ENCODE peak calls at places on chromosomes 7 and 10, in five cellular contexts. V is GM13976, P is HepG2, O is GM12864, G is WERI-Rb-1. Q is an unnamed sample.

GRCh38 chr7:32347244-32347828 is 142.8 kb downstream of the LSM5 start:
- DNase-seq in V (peak; percentile 35), P (peak; percentile 5), O (no peak), G (peak; percentile 40), Q (peak; percentile 25)

GRCh38 chr7:20532841-20533240 is 82.6 kb upstream of the ABCB5 start:
- DNase-seq in V (no peak), P (no peak), O (no peak), G (no peak), Q (no peak)

GRCh38 chr10:132588301-132589013 is 50.9 kb downstream of the INPP5A start:
- DNase-seq in V (peak; percentile 69), P (no peak), O (no peak), G (no peak), Q (no peak)

GRCh38 chr10:51574248-51575067 is 124.9 kb downstream of the CSTF2T start:
- DNase-seq in V (no peak), P (no peak), O (no peak), G (no peak), Q (no peak)

GRCh38 chr10:113232928-113233511 is 283.0 kb downstream of the TCF7L2 start:
- DNase-seq in V (no peak), P (no peak), O (no peak), G (no peak), Q (no peak)

GRCh38 chr10:112898540-112899395 is 51.3 kb upstream of the TCF7L2 start:
- DNase-seq in V (no peak), P (peak; percentile 90), O (no peak), G (peak; percentile 39), Q (no peak)

GRCh38 chr10:73601486-73601921 is 10.4 kb upstream of the USP54 start:
- DNase-seq in V (no peak), P (no peak), O (no peak), G (no peak), Q (no peak)

GRCh38 chr7:100612730-100613446 is 548 bp downstream of the MOSPD3 start:
- DNase-seq in V (no peak), P (peak; percentile 32), O (no peak), G (peak; percentile 34), Q (no peak)

GRCh38 chr7:42876182-42877068 is 35.4 kb downstream of the C7orf25 start:
- DNase-seq in V (peak; percentile 72), P (peak; percentile 42), O (no peak), G (peak; percentile 50), Q (peak; percentile 60)

GRCh38 chr10:132679640-132680039 is 106.3 kb downstream of the NKX6-2 start:
- DNase-seq in V (no peak), P (no peak), O (no peak), G (no peak), Q (no peak)

GRCh38 chr10:5600908-5601307 is 65.5 kb downstream of the ASB13 start:
- DNase-seq in V (no peak), P (no peak), O (no peak), G (peak; percentile 14), Q (no peak)

GRCh38 chr7:44062180-44062902 is 3.0 kb downstream of the PGAM2 start:
- DNase-seq in V (no peak), P (no peak), O (no peak), G (no peak), Q (no peak)

GRCh38 chr10:98646998-98647917 is 200.5 kb upstream of the HPS1 start:
- DNase-seq in V (no peak), P (no peak), O (no peak), G (no peak), Q (no peak)

GRCh38 chr10:3445688-3446087 is 273.1 kb upstream of the PITRM1 start:
- DNase-seq in V (no peak), P (no peak), O (no peak), G (no peak), Q (no peak)

GRCh38 chr7:2517004-2517403 is 2.6 kb upstream of the LFNG start:
- DNase-seq in V (no peak), P (no peak), O (no peak), G (no peak), Q (no peak)

GRCh38 chr7:47715631-47716068 is 133.7 kb upstream of the TNS3 start:
- DNase-seq in V (no peak), P (peak; percentile 80), O (no peak), G (no peak), Q (no peak)

GRCh38 chr7:13282377-13282980 is 595.0 kb downstream of the ARL4A start:
- DNase-seq in V (no peak), P (no peak), O (no peak), G (no peak), Q (no peak)

GRCh38 chr10:61994404-61995031 is 93.0 kb downstream of the ARID5B start:
- DNase-seq in V (no peak), P (no peak), O (no peak), G (no peak), Q (no peak)

GRCh38 chr10:74901240-74901827 is 74.9 kb downstream of the KAT6B start:
- DNase-seq in V (peak; percentile 17), P (no peak), O (no peak), G (no peak), Q (no peak)

GRCh38 chr10:113087082-113088029 is 137.3 kb downstream of the TCF7L2 start:
- DNase-seq in V (no peak), P (peak; percentile 96), O (no peak), G (no peak), Q (no peak)

GRCh38 chr10:17835688-17836087 is 26.5 kb downstream of the MRC1 start:
- DNase-seq in V (no peak), P (no peak), O (no peak), G (no peak), Q (no peak)

GRCh38 chr10:13961096-13961495 is 369.6 kb downstream of the FRMD4A start:
- DNase-seq in V (no peak), P (no peak), O (no peak), G (no peak), Q (no peak)

GRCh38 chr10:103125323-103126267 is 67.5 kb downstream of the NT5C2 start:
- DNase-seq in V (peak; percentile 50), P (no peak), O (peak; percentile 71), G (peak; percentile 33), Q (peak; percentile 45)

GRCh38 chr10:11163990-11164805 is 146.5 kb downstream of the CELF2 start:
- DNase-seq in V (no peak), P (no peak), O (no peak), G (no peak), Q (no peak)

GRCh38 chr7:27262121-27262520 is 19.5 kb downstream of the EVX1 start:
- DNase-seq in V (no peak), P (no peak), O (no peak), G (no peak), Q (no peak)

GRCh38 chr7:107037866-107038598 is 6.5 kb upstream of the PRKAR2B start:
- DNase-seq in V (no peak), P (no peak), O (no peak), G (no peak), Q (no peak)

GRCh38 chr7:6160191-6160623 is 112.2 kb downstream of the CYTH3 start:
- DNase-seq in V (no peak), P (no peak), O (no peak), G (peak; percentile 88), Q (no peak)

GRCh38 chr7:25084826-25085225 is 40.2 kb downstream of the CYCS start:
- DNase-seq in V (no peak), P (no peak), O (no peak), G (no peak), Q (no peak)

GRCh38 chr7:138833596-138833995 is 35.6 kb upstream of the ATP6V0A4 start:
- DNase-seq in V (no peak), P (no peak), O (no peak), G (no peak), Q (no peak)

GRCh38 chr7:6614941-6615737 is at the start of gene ZNF853:
- DNase-seq in V (no peak), P (no peak), O (no peak), G (peak; percentile 48), Q (no peak)

DNA sequence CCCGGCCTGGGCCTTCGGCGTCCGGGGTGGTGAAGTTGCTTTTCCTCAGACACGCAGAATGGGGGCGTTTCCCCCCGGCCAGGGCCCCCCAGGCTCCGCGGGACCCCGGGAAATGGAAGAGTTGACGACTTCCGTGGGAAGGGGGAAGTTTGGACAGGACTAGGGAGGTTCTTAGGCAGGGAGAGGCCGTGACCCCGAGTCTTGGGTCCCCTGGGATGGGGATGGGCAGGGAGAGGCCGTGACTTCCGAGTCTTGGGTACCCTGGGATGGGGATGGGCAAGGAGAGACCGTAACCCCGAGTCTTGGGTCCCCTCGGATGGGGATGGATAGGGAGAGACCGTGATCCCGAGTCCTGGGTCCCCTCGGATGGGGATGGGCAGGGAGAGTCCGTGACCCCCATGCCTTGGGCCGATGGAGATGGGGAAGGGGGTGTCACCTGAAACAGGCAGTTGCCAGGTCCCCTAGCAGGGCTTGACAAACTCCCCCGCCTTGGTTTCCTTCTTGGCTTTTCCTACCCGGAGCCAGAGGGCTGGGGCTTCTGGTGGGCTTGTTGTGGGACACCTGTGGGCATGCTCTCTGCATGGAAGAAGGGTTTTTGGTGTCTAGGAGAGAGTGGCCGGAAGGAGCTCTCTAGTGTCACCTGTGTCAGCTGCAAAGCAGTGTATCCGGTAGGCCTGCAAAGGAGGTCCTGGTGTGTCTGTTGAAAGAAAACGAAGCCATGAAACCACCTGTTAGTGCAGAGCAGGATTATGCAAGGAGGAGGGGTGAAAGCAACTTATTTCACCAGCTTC is 1.1 kb downstream of the TRRAP start:
- DNase-seq in V (peak; percentile 73), P (peak; percentile 72), O (peak; percentile 74), G (peak; percentile 60), Q (peak; percentile 78)
- TF ChIP-seq CTCF in V (peak; percentile 50), P (peak; percentile 48), O (peak; percentile 69), G (peak; percentile 40), Q (peak; percentile 46)

DNA sequence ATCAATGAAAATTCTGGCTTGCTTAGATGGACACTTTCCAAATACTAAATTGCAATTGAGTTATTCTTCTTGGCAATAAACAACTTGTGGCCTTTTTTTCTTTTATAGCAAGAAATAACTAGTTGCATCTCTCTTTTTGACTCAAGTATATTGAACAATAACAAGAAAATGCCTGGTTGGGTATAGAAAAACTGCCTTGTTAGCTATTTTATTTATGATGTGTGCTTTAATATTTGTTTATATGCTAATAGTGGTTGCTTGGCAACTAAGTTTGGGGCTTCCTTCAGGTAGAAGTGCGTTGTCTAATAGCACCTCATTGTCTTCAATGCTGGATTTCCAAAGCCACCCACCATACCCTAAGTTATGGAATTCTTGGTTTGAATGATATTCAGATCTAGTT is 30.1 kb upstream of the PPP1R3C start:
- DNase-seq in V (no peak), P (no peak), O (no peak), G (no peak), Q (no peak)
- TF ChIP-seq CTCF in V (no peak), P (no peak), O (no peak), G (no peak), Q (no peak)

GRCh38 chr7:50212666-50213621 is 91.6 kb upstream of the IKZF1 start:
- DNase-seq in V (peak; percentile 57), P (no peak), O (no peak), G (no peak), Q (no peak)
- TF ChIP-seq CTCF in V (peak; percentile 14), P (no peak), O (peak; percentile 23), G (no peak), Q (peak; percentile 32)

GRCh38 chr7:18698258-18698734 is 202.7 kb downstream of the HDAC9 start:
- DNase-seq in V (no peak), P (no peak), O (no peak), G (no peak), Q (no peak)

GRCh38 chr7:18702071-18702829 is 206.7 kb downstream of the HDAC9 start:
- DNase-seq in V (no peak), P (no peak), O (no peak), G (no peak), Q (no peak)

GRCh38 chr7:18694911-18695310 is 199.4 kb downstream of the HDAC9 start:
- DNase-seq in V (no peak), P (no peak), O (no peak), G (no peak), Q (no peak)

GRCh38 chr7:18703743-18704142 is 208.2 kb downstream of the HDAC9 start:
- DNase-seq in V (no peak), P (no peak), O (no peak), G (no peak), Q (no peak)

GRCh38 chr7:18700147-18700546 is 204.6 kb downstream of the HDAC9 start:
- DNase-seq in V (no peak), P (no peak), O (no peak), G (peak; percentile 23), Q (no peak)
- TF ChIP-seq CTCF in V (no peak), P (no peak), O (peak; percentile 53), G (peak; percentile 35), Q (no peak)